ENCODE peak calls at places on chromosomes 13 and 19, in five cellular contexts. G is pancreas; Y is CD8-positive, alpha-beta memory T cell; S is adipocyte; L is H9. T is an unnamed sample. For H3K4me1 and H3K9me3, the result is how much of the 10 kb centered on the place peaks cover.

GRCh38 chr19:33143897-33144405 is 12.0 kb downstream of the WDR88 start:
- DNase-seq in S (peak), G (peak), Y (peak), L (peak), T (peak)

GRCh38 chr13:114124921-114125320 is 7.5 kb downstream of the RASA3 start:
- DNase-seq in Y (peak), G (no peak), S (no peak), L (no peak), T (no peak)

GRCh38 chr13:67069117-67069767 is 160.9 kb downstream of the PCDH9 start:
- DNase-seq in Y (no peak), L (no peak), G (no peak), S (peak), T (no peak)

GRCh38 chr13:52447354-52447753 is 3.1 kb downstream of the VPS36 start:
- DNase-seq in Y (no peak), L (no peak), S (no peak), G (no peak), T (no peak)

GRCh38 chr13:43804461-43805070 is 17.8 kb upstream of the ENOX1 start:
- DNase-seq in L (no peak), S (peak), G (no peak), Y (no peak), T (no peak)

GRCh38 chr19:3708207-3708931 is at the start of gene TJP3:
- DNase-seq in Y (no peak), S (peak), L (no peak), G (peak), T (no peak)

GRCh38 chr19:2014731-2015610 is 543 bp downstream of the BTBD2 start:
- DNase-seq in S (peak), L (no peak), G (no peak), Y (no peak), T (no peak)

GRCh38 chr19:7395360-7395781 is 46.6 kb downstream of the ARHGEF18 start:
- DNase-seq in G (no peak), Y (no peak), S (peak), L (no peak), T (no peak)

GRCh38 chr13:21871302-21871862 is 200.5 kb downstream of the FGF9 start:
- DNase-seq in G (no peak), S (no peak), L (no peak), Y (no peak), T (no peak)

GRCh38 chr13:112729408-112729807 is 39.6 kb downstream of the ATP11A start:
- DNase-seq in S (no peak), G (no peak), Y (no peak), L (peak), T (no peak)

GRCh38 chr13:62747629-62748028 is 1332.0 kb upstream of the PCDH20 start:
- DNase-seq in S (peak), Y (no peak), G (no peak), L (no peak), T (no peak)

GRCh38 chr19:2612619-2613249 is 89.8 kb downstream of the GNG7 start:
- DNase-seq in Y (no peak), S (no peak), L (no peak), G (no peak), T (no peak)

GRCh38 chr19:33302974-33303790 is 848 bp upstream of the CEBPA start:
- DNase-seq in L (peak), S (peak), G (peak), Y (no peak), T (peak)

GRCh38 chr13:95226932-95227718 is 74.1 kb downstream of the ABCC4 start:
- DNase-seq in S (no peak), Y (no peak), G (no peak), L (no peak), T (no peak)

GRCh38 chr13:60538566-60538965 is 141.5 kb downstream of the TDRD3 start:
- DNase-seq in L (no peak), G (no peak), S (no peak), Y (no peak), T (no peak)

GRCh38 chr13:74778946-74779345 is 644.7 kb upstream of the KLF12 start:
- DNase-seq in G (no peak), S (no peak), Y (no peak), L (no peak), T (no peak)

GRCh38 chr19:52206481-52206880 is 16.6 kb downstream of the PPP2R1A start:
- DNase-seq in S (no peak), L (no peak), Y (no peak), G (no peak), T (no peak)

GRCh38 chr19:7500811-7501450 is 12.1 kb upstream of the PEX11G start:
- DNase-seq in S (peak), L (peak), Y (no peak), G (peak), T (peak)

GRCh38 chr19:10419200-10419645 is 1.1 kb upstream of the PDE4A start:
- DNase-seq in Y (peak), G (no peak), L (no peak), S (peak), T (no peak)

GRCh38 chr19:10418281-10419199 is 1.8 kb upstream of the PDE4A start:
- DNase-seq in Y (no peak), G (no peak), L (peak), S (peak), T (no peak)

GRCh38 chr19:10421240-10421948 is 1.1 kb downstream of the PDE4A start:
- DNase-seq in L (no peak), S (no peak), Y (no peak), G (no peak), T (no peak)

GRCh38 chr19:10420444-10421239 is at the start of gene PDE4A:
- DNase-seq in Y (peak), G (no peak), S (peak), L (peak), T (no peak)

DNA sequence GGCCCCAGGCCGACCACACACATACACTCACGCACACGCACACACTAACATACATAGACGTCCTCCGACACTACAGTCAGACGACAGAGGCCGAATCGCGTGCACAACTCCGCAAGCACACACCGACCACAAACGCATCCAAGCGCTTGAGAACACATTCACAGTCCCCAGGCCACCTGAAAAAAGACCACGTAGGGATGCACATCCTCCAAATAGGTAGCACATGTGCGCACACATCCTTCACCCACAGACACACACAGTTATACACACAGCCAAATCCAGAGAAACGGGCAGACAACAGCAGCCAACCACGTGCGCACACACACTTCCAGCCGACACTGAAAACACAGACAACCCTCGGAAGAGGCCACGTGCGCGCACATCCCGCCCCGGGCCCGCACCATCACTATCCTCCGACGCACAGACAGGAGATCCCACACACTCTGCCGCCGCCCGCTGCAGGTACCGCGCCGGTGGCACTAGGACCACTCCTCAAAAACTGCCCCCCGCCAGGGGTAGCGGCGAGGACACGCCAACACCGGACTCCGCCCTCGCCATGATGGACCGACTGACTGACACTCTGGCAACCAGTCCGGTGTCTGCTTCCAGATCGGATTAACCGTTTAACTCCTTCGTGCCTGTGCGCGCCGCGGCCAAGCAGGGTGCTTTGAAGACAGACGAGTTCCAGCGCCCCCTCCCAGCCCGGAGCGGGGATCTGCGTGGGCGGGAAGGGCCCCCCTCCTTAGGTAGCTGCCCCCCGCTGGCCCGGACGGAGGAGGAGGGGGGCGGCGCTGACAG is 493 bp upstream of the PDE4A start:
- DNase-seq in S (peak), G (no peak), Y (peak), L (peak), T (no peak)
- H3K4me1 ChIP-seq in S (under half), G (under half), Y (half or more), L (under half), T (under half)

DNA sequence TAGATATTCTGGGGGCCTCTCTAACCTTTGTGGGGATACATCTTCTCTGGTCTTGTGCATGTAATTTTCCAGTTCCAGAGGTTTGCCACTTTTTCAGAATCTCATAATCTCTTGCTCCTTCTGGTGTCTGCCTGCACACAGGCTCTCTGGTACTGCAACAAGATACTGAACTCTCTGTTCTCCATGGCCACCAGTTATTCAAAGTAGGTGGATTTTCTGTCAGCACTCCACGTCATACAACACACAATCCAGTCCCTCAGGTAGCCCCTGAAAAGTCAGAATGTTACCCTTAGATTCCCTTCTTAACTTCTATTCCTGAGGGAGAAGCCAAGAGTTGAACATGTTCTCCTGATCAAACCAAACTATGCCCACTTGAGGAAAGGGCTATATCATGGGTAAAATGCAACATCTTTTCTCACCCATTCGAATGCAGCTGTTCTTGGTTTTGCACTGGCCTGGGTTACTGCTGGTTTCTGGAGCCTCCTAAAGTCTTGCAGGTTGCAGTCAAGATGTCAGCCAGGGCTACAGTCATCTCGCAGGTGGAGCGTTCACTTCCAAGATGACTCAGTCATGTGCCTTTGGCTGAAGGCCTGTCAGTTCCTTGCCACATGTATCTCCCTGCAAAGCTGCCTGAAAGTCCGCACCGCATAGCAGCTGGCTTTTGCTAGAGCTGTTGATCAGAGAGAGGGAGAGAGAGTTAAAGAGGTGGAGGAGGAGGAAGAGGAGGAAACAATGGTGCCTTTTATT is 57.7 kb upstream of the TUBA3C start:
- DNase-seq in S (no peak), L (no peak), Y (no peak), G (no peak), T (no peak)
- H3K9me3 ChIP-seq in S (under half), L (half or more), Y (under half), G (under half), T (under half)

GRCh38 chr19:45442927-45443461 is 19.3 kb upstream of the ERCC1 start:
- DNase-seq in G (no peak), S (peak), L (peak), Y (peak), T (peak)
- H3K4me1 ChIP-seq in G (under half), S (under half), L (under half), Y (under half), T (under half)

DNA sequence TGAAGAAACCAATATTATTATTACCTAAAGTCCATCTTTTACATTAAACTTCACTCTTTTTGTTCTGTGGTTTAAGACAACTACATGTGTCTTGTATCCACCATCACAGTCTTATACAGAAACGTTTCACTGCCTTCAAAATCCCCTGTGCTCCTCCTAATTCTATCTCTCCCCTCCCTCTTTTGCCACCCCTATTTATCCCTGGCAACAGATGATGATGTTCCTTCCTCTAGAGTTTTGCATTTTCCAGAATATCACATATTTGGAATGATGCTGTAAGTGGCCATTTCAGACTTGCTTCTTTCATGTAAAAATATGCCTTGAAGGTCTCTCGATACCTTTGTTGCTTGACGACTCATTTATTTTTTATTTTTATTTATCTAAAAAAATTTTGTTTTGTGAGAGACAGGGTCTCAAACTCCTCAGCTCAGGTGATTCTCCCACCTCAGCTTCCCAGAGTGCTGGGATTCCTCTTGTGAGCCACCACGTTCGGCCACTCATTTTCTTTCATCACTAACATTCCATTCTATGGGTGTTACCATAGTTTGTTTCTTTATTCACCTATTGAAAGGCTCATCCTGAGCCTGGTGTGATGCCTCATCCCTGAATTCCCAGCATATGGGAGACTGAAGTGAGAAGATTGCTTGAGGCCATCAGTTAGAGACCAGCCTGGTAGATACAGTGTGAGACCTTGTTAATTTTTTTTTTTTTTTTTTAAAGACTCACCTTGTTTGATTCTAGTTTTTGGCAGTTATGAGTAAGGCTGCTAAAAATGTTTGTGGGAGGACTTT is 8.4 kb downstream of the ZNF763 start:
- DNase-seq in L (no peak), G (no peak), S (no peak), Y (no peak), T (no peak)
- H3K9me3 ChIP-seq in L (under half), G (under half), S (under half), Y (under half), T (under half)